ENCODE peak calls at places on chromosomes 1 and 21, in six cellular contexts. One of them, this sample, is unnamed.

GRCh38 chr1:38154089-38154470 is 107.5 kb upstream of the POU3F1 start:
- DNase-seq in foreskin fibroblast: no peak
- DNase-seq in RWPE2: no peak
- DNase-seq in MCF 10A: no peak
- DNase-seq in AG09319: no peak
- DNase-seq in GM10248: no peak
- DNase-seq in this sample: no peak

GRCh38 chr1:231879296-231879695 is 252.7 kb downstream of the DISC1 start:
- DNase-seq in foreskin fibroblast: no peak
- DNase-seq in RWPE2: no peak
- DNase-seq in MCF 10A: no peak
- DNase-seq in AG09319: no peak
- DNase-seq in GM10248: no peak
- DNase-seq in this sample: no peak

GRCh38 chr1:149879556-149879955 is 19.8 kb upstream of the BOLA1 start:
- DNase-seq in foreskin fibroblast: no peak
- DNase-seq in RWPE2: no peak
- DNase-seq in MCF 10A: no peak
- DNase-seq in AG09319: no peak
- DNase-seq in GM10248: no peak
- DNase-seq in this sample: no peak

GRCh38 chr1:31872658-31873636 is 57.1 kb upstream of the SPOCD1 start:
- DNase-seq in foreskin fibroblast: no peak
- DNase-seq in RWPE2: no peak
- DNase-seq in MCF 10A: no peak
- DNase-seq in AG09319: no peak
- DNase-seq in GM10248: no peak
- DNase-seq in this sample: no peak

GRCh38 chr1:160399544-160400283 is 650 bp upstream of the VANGL2 start:
- DNase-seq in foreskin fibroblast: no peak
- DNase-seq in RWPE2: no peak
- DNase-seq in MCF 10A: no peak
- DNase-seq in AG09319: no peak
- DNase-seq in GM10248: no peak
- DNase-seq in this sample: no peak

GRCh38 chr1:15001317-15001900 is 152.1 kb upstream of the TMEM51 start:
- DNase-seq in foreskin fibroblast: no peak
- DNase-seq in RWPE2: no peak
- DNase-seq in MCF 10A: peak
- DNase-seq in AG09319: no peak
- DNase-seq in GM10248: no peak
- DNase-seq in this sample: no peak

GRCh38 chr21:39535646-39536437 is 76.9 kb upstream of the B3GALT5 start:
- DNase-seq in foreskin fibroblast: no peak
- DNase-seq in RWPE2: no peak
- DNase-seq in MCF 10A: no peak
- DNase-seq in AG09319: no peak
- DNase-seq in GM10248: no peak
- DNase-seq in this sample: no peak

GRCh38 chr1:117650840-117651568 is 45.2 kb downstream of the TENT5C start:
- DNase-seq in foreskin fibroblast: no peak
- DNase-seq in RWPE2: peak
- DNase-seq in MCF 10A: no peak
- DNase-seq in AG09319: no peak
- DNase-seq in GM10248: no peak
- DNase-seq in this sample: no peak

GRCh38 chr1:193005785-193006184 is 53.4 kb downstream of the UCHL5 start:
- DNase-seq in foreskin fibroblast: no peak
- DNase-seq in RWPE2: no peak
- DNase-seq in MCF 10A: no peak
- DNase-seq in AG09319: no peak
- DNase-seq in GM10248: no peak
- DNase-seq in this sample: no peak

GRCh38 chr1:114691061-114691460 is 4.3 kb downstream of the AMPD1 start:
- DNase-seq in foreskin fibroblast: no peak
- DNase-seq in RWPE2: no peak
- DNase-seq in MCF 10A: peak
- DNase-seq in AG09319: no peak
- DNase-seq in GM10248: no peak
- DNase-seq in this sample: no peak

GRCh38 chr1:17978016-17978415 is 129.6 kb upstream of the IGSF21 start:
- DNase-seq in foreskin fibroblast: no peak
- DNase-seq in RWPE2: no peak
- DNase-seq in MCF 10A: no peak
- DNase-seq in AG09319: no peak
- DNase-seq in GM10248: no peak
- DNase-seq in this sample: no peak

GRCh38 chr1:50701706-50702317 is 258.3 kb downstream of the FAF1 start:
- DNase-seq in foreskin fibroblast: no peak
- DNase-seq in RWPE2: no peak
- DNase-seq in MCF 10A: no peak
- DNase-seq in AG09319: no peak
- DNase-seq in GM10248: no peak
- DNase-seq in this sample: no peak

GRCh38 chr1:230292739-230293720 is 133.1 kb downstream of the PGBD5 start:
- DNase-seq in foreskin fibroblast: no peak
- DNase-seq in RWPE2: no peak
- DNase-seq in MCF 10A: peak
- DNase-seq in AG09319: no peak
- DNase-seq in GM10248: no peak
- DNase-seq in this sample: peak

GRCh38 chr21:34198232-34199120 is 125.1 kb downstream of the MRPS6 start:
- DNase-seq in foreskin fibroblast: no peak
- DNase-seq in RWPE2: no peak
- DNase-seq in MCF 10A: no peak
- DNase-seq in AG09319: no peak
- DNase-seq in GM10248: no peak
- DNase-seq in this sample: no peak

GRCh38 chr1:99264201-99265021 is at the start of gene PLPPR4:
- DNase-seq in foreskin fibroblast: peak
- DNase-seq in RWPE2: no peak
- DNase-seq in MCF 10A: peak
- DNase-seq in AG09319: no peak
- DNase-seq in GM10248: peak
- DNase-seq in this sample: peak

GRCh38 chr1:181079382-181079781 is 9.1 kb upstream of the IER5 start:
- DNase-seq in foreskin fibroblast: no peak
- DNase-seq in RWPE2: no peak
- DNase-seq in MCF 10A: no peak
- DNase-seq in AG09319: no peak
- DNase-seq in GM10248: no peak
- DNase-seq in this sample: no peak

GRCh38 chr1:174874337-174875053 is 125.3 kb upstream of the CACYBP start:
- DNase-seq in foreskin fibroblast: no peak
- DNase-seq in RWPE2: no peak
- DNase-seq in MCF 10A: no peak
- DNase-seq in AG09319: no peak
- DNase-seq in GM10248: peak
- DNase-seq in this sample: no peak

GRCh38 chr1:182101415-182102041 is 40.0 kb upstream of the ZNF648 start:
- DNase-seq in foreskin fibroblast: no peak
- DNase-seq in RWPE2: peak
- DNase-seq in MCF 10A: no peak
- DNase-seq in AG09319: no peak
- DNase-seq in GM10248: no peak
- DNase-seq in this sample: no peak

GRCh38 chr1:176384841-176385240 is 78.1 kb upstream of the PAPPA2 start:
- DNase-seq in foreskin fibroblast: no peak
- DNase-seq in RWPE2: no peak
- DNase-seq in MCF 10A: no peak
- DNase-seq in AG09319: no peak
- DNase-seq in GM10248: no peak
- DNase-seq in this sample: no peak

GRCh38 chr21:36320421-36321324 is 676 bp downstream of the MORC3 start:
- DNase-seq in foreskin fibroblast: peak
- DNase-seq in RWPE2: peak
- DNase-seq in MCF 10A: peak
- DNase-seq in AG09319: peak
- DNase-seq in GM10248: peak
- DNase-seq in this sample: peak
- TF ChIP-seq CTCF in foreskin fibroblast: no peak
- TF ChIP-seq CTCF in RWPE2: no peak
- TF ChIP-seq CTCF in MCF 10A: no peak
- TF ChIP-seq CTCF in AG09319: no peak
- TF ChIP-seq CTCF in GM10248: no peak
- TF ChIP-seq CTCF in this sample: peak

GRCh38 chr21:44876849-44877575 is 3.5 kb upstream of the PTTG1IP start:
- DNase-seq in foreskin fibroblast: no peak
- DNase-seq in RWPE2: no peak
- DNase-seq in MCF 10A: no peak
- DNase-seq in AG09319: no peak
- DNase-seq in GM10248: no peak
- DNase-seq in this sample: no peak

GRCh38 chr21:44874497-44875331 is 1.2 kb upstream of the PTTG1IP start:
- DNase-seq in foreskin fibroblast: no peak
- DNase-seq in RWPE2: no peak
- DNase-seq in MCF 10A: peak
- DNase-seq in AG09319: no peak
- DNase-seq in GM10248: no peak
- DNase-seq in this sample: no peak

GRCh38 chr21:44874240-44874496 is 678 bp upstream of the PTTG1IP start:
- DNase-seq in foreskin fibroblast: no peak
- DNase-seq in RWPE2: no peak
- DNase-seq in MCF 10A: peak
- DNase-seq in AG09319: no peak
- DNase-seq in GM10248: peak
- DNase-seq in this sample: no peak

GRCh38 chr21:44873356-44874239 is at the start of gene PTTG1IP:
- DNase-seq in foreskin fibroblast: peak
- DNase-seq in RWPE2: peak
- DNase-seq in MCF 10A: peak
- DNase-seq in AG09319: peak
- DNase-seq in GM10248: peak
- DNase-seq in this sample: no peak

GRCh38 chr21:44875341-44875740 is 1.9 kb upstream of the PTTG1IP start:
- DNase-seq in foreskin fibroblast: peak
- DNase-seq in RWPE2: no peak
- DNase-seq in MCF 10A: peak
- DNase-seq in AG09319: peak
- DNase-seq in GM10248: no peak
- DNase-seq in this sample: no peak
- TF ChIP-seq CTCF in foreskin fibroblast: no peak
- TF ChIP-seq CTCF in RWPE2: peak
- TF ChIP-seq CTCF in MCF 10A: no peak
- TF ChIP-seq CTCF in AG09319: peak
- TF ChIP-seq CTCF in GM10248: peak
- TF ChIP-seq CTCF in this sample: peak

DNA sequence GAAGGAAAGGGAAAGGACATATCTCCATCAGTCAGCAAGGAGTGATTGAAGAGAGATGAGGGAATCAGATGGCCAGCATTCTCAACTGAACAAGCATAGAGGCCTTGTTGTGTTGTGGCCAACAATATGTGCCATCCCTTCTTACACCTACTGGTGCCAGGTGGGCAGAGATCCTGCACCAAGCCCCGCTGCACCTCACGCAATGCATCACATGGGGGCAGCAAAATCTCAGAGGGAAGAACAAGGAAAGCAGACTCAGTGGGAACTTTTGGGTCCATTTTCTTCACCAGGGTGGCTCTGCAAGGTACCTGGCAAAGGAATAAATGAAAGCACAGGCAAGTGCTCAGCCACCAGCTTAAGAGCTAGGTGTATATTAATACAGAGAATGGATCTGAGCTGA is 33.2 kb downstream of the HSD3B2 start:
- DNase-seq in foreskin fibroblast: no peak
- DNase-seq in RWPE2: no peak
- DNase-seq in MCF 10A: peak
- DNase-seq in AG09319: no peak
- DNase-seq in GM10248: no peak
- DNase-seq in this sample: no peak
- TF ChIP-seq CTCF in foreskin fibroblast: no peak
- TF ChIP-seq CTCF in RWPE2: peak
- TF ChIP-seq CTCF in MCF 10A: no peak
- TF ChIP-seq CTCF in AG09319: no peak
- TF ChIP-seq CTCF in GM10248: no peak
- TF ChIP-seq CTCF in this sample: peak

GRCh38 chr21:31558839-31559367 is 100.6 kb upstream of the SOD1 start:
- DNase-seq in foreskin fibroblast: peak
- DNase-seq in RWPE2: peak
- DNase-seq in MCF 10A: peak
- DNase-seq in AG09319: peak
- DNase-seq in GM10248: peak
- DNase-seq in this sample: peak
- TF ChIP-seq CTCF in foreskin fibroblast: no peak
- TF ChIP-seq CTCF in RWPE2: peak
- TF ChIP-seq CTCF in MCF 10A: peak
- TF ChIP-seq CTCF in AG09319: no peak
- TF ChIP-seq CTCF in GM10248: peak
- TF ChIP-seq CTCF in this sample: peak

GRCh38 chr1:8443558-8444194 is 125.8 kb downstream of the SLC45A1 start:
- DNase-seq in foreskin fibroblast: no peak
- DNase-seq in RWPE2: no peak
- DNase-seq in MCF 10A: no peak
- DNase-seq in AG09319: no peak
- DNase-seq in GM10248: no peak
- DNase-seq in this sample: no peak
- TF ChIP-seq CTCF in foreskin fibroblast: no peak
- TF ChIP-seq CTCF in RWPE2: no peak
- TF ChIP-seq CTCF in MCF 10A: no peak
- TF ChIP-seq CTCF in AG09319: no peak
- TF ChIP-seq CTCF in GM10248: no peak
- TF ChIP-seq CTCF in this sample: peak

GRCh38 chr1:179252606-179253005 is 23.1 kb upstream of the ABL2 start:
- DNase-seq in foreskin fibroblast: no peak
- DNase-seq in RWPE2: no peak
- DNase-seq in MCF 10A: no peak
- DNase-seq in AG09319: no peak
- DNase-seq in GM10248: no peak
- DNase-seq in this sample: no peak

GRCh38 chr1:179253286-179253972 is 24.0 kb upstream of the ABL2 start:
- DNase-seq in foreskin fibroblast: no peak
- DNase-seq in RWPE2: no peak
- DNase-seq in MCF 10A: no peak
- DNase-seq in AG09319: no peak
- DNase-seq in GM10248: no peak
- DNase-seq in this sample: no peak

GRCh38 chr1:179247923-179248322 is 18.4 kb upstream of the ABL2 start:
- DNase-seq in foreskin fibroblast: no peak
- DNase-seq in RWPE2: no peak
- DNase-seq in MCF 10A: no peak
- DNase-seq in AG09319: no peak
- DNase-seq in GM10248: no peak
- DNase-seq in this sample: no peak

DNA sequence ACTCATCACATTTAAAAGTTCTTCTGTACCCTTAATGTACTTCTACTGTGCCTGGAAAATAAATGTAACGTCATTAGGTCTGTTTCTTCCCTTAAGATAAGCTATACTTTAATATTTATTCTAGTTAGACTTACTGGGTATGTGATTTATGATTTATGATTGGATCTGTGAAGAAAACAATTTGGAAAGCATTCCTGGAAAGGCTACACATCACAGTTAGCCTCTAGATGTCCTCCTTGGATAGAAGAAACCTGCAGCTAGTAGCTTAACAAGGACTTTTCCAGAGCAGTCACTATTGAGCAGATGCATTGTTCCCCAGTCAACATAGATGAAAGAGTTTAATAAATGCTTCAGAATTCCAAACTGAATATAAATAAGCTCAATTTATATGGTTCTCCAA is 22.2 kb upstream of the ABL2 start:
- DNase-seq in foreskin fibroblast: peak
- DNase-seq in RWPE2: no peak
- DNase-seq in MCF 10A: peak
- DNase-seq in AG09319: peak
- DNase-seq in GM10248: no peak
- DNase-seq in this sample: no peak
- TF ChIP-seq CTCF in foreskin fibroblast: peak
- TF ChIP-seq CTCF in RWPE2: peak
- TF ChIP-seq CTCF in MCF 10A: peak
- TF ChIP-seq CTCF in AG09319: peak
- TF ChIP-seq CTCF in GM10248: peak
- TF ChIP-seq CTCF in this sample: peak

This sample was measured in chondrocyte.